ENCODE peak calls at places on chromosomes 3 and 15, in six cellular contexts. F, M, N, P, I and Q are unnamed samples.

GRCh38 chr3:66386925-66387650 is 113.7 kb downstream of the LRIG1 start:
- DNase-seq in I (no peak), P (no peak), M (no peak), N (no peak), F (no peak), Q (peak)

GRCh38 chr15:89690276-89691218 is at the start of the genes PEX11A and WDR93:
- DNase-seq in M (peak), P (peak), F (peak), N (peak), I (peak), Q (no peak)

GRCh38 chr15:69321041-69321554 is 22.4 kb downstream of the PAQR5 start:
- DNase-seq in I (no peak), P (no peak), M (no peak), F (no peak), N (peak), Q (no peak)

GRCh38 chr3:3110299-3110630 is at the start of gene IL5RA:
- DNase-seq in P (no peak), I (no peak), N (peak), F (no peak), M (no peak), Q (no peak)

GRCh38 chr3:18008706-18009363 is 266.4 kb upstream of the TBC1D5 start:
- DNase-seq in N (no peak), I (no peak), P (no peak), M (no peak), F (no peak), Q (no peak)

GRCh38 chr3:79154861-79155260 is 612.9 kb downstream of the ROBO1 start:
- DNase-seq in M (no peak), F (no peak), P (no peak), I (no peak), N (no peak), Q (no peak)

GRCh38 chr15:70051948-70052633 is 45.6 kb downstream of the TLE3 start:
- DNase-seq in N (no peak), P (no peak), M (peak), I (no peak), F (no peak), Q (no peak)

GRCh38 chr3:141392416-141392815 is 24.1 kb downstream of the ZBTB38 start:
- DNase-seq in M (no peak), I (no peak), F (no peak), N (no peak), P (no peak), Q (no peak)

GRCh38 chr15:49372366-49372765 is 50.7 kb upstream of the FGF7 start:
- DNase-seq in P (no peak), N (no peak), M (no peak), F (no peak), I (no peak), Q (no peak)

GRCh38 chr3:102790742-102791141 is 355.9 kb downstream of the ZPLD1 start:
- DNase-seq in P (no peak), M (no peak), N (peak), I (no peak), F (no peak), Q (no peak)

GRCh38 chr15:51982013-51982769 is 10.6 kb upstream of the LEO1 start:
- DNase-seq in P (peak), F (no peak), I (no peak), M (no peak), N (peak), Q (no peak)

GRCh38 chr15:25683911-25684310 is 179.2 kb downstream of the ATP10A start:
- DNase-seq in P (no peak), M (no peak), I (no peak), F (no peak), N (no peak), Q (no peak)

GRCh38 chr3:134799393-134799792 is 4.3 kb downstream of the EPHB1 start:
- DNase-seq in P (peak), N (no peak), I (peak), M (peak), F (no peak), Q (no peak)

GRCh38 chr3:61445924-61446323 is 115.4 kb upstream of the PTPRG start:
- DNase-seq in M (no peak), F (no peak), I (no peak), N (no peak), P (no peak), Q (no peak)

GRCh38 chr3:43998841-43999805 is 242.6 kb upstream of the TOPAZ1 start:
- DNase-seq in M (no peak), I (no peak), F (no peak), P (peak), N (peak), Q (peak)

GRCh38 chr3:17742837-17743659 is 617 bp upstream of the TBC1D5 start:
- DNase-seq in F (no peak), M (no peak), N (no peak), I (no peak), P (no peak), Q (peak)

GRCh38 chr15:81126887-81127286 is 7.2 kb upstream of the CFAP161 start:
- DNase-seq in F (no peak), I (no peak), P (no peak), N (peak), M (no peak), Q (no peak)

GRCh38 chr3:61343543-61343942 is 92.3 kb upstream of the FHIT start:
- DNase-seq in P (no peak), N (no peak), F (no peak), I (no peak), M (no peak), Q (no peak)

GRCh38 chr3:143573904-143574303 is 274.4 kb downstream of the SLC9A9 start:
- DNase-seq in I (no peak), M (no peak), N (no peak), P (peak), F (no peak), Q (no peak)

GRCh38 chr3:46664188-46664970 is 29.1 kb downstream of the ALS2CL start:
- DNase-seq in F (no peak), M (no peak), P (no peak), N (no peak), I (no peak), Q (no peak)

GRCh38 chr3:46661776-46662766 is 31.4 kb downstream of the ALS2CL start:
- DNase-seq in P (no peak), M (no peak), F (no peak), I (no peak), N (no peak), Q (no peak)

GRCh38 chr3:46660543-46661523 is 32.6 kb downstream of the ALS2CL start:
- DNase-seq in I (peak), P (peak), F (no peak), N (no peak), M (peak), Q (no peak)

GRCh38 chr3:46663611-46664135 is 29.8 kb downstream of the ALS2CL start:
- DNase-seq in P (no peak), M (no peak), N (peak), F (no peak), I (no peak), Q (no peak)

GRCh38 chr3:46662771-46663551 is 30.5 kb downstream of the ALS2CL start:
- DNase-seq in I (peak), P (no peak), N (peak), F (peak), M (no peak), Q (no peak)
- H3K27ac ChIP-seq in I (no peak), P (no peak), N (no peak), F (no peak), M (no peak), Q (no peak)

DNA sequence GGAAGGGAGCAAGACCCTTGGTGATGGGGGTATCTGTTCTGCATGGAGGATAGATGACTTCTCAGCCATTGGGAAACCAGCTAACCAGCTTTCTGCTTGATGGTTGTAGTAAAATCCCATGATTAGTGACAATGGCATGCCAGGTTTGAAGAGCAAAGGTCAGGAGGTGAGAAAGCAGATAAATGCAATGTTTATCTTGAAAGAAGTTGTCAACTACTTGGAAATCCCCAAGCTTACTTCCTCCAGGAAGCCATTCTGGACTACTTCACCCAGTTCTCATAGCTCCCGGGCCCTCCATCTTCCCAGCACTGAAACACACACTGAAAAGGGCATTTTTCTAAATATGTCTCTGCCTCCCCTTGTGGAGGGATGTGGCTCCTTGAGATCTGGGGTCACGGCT is 51.3 kb downstream of the SMAD3 start:
- DNase-seq in I (no peak), M (no peak), P (no peak), N (no peak), F (no peak), Q (no peak)
- H3K27ac ChIP-seq in I (peak), M (no peak), P (peak), N (peak), F (peak), Q (no peak)

GRCh38 chr3:48563382-48563918 is at the start of gene UCN2:
- DNase-seq in F (no peak), M (no peak), P (no peak), I (no peak), N (peak), Q (no peak)

GRCh38 chr3:48560648-48561018 is 2.9 kb downstream of the UCN2 start:
- DNase-seq in I (no peak), F (no peak), M (peak), P (peak), N (peak), Q (no peak)

GRCh38 chr3:48561045-48561736 is 2.4 kb downstream of the UCN2 start:
- DNase-seq in F (peak), N (peak), M (peak), P (peak), I (peak), Q (peak)

GRCh38 chr3:48564022-48564421 is 441 bp upstream of the UCN2 start:
- DNase-seq in M (peak), F (no peak), P (no peak), N (peak), I (no peak), Q (no peak)

GRCh38 chr3:48562367-48563095 is 1.1 kb downstream of the UCN2 start:
- DNase-seq in N (no peak), P (no peak), I (no peak), M (no peak), F (no peak), Q (no peak)
- H3K27ac ChIP-seq in N (no peak), P (no peak), I (no peak), M (no peak), F (no peak), Q (no peak)

GRCh38 chr3:156530969-156531368 is 23.9 kb downstream of the SSR3 start:
- DNase-seq in I (no peak), N (no peak), P (no peak), M (no peak), F (no peak), Q (no peak)

GRCh38 chr3:156535798-156536197 is 19.1 kb downstream of the SSR3 start:
- DNase-seq in I (no peak), N (no peak), F (no peak), M (no peak), P (no peak), Q (no peak)

GRCh38 chr3:156533205-156533604 is 21.7 kb downstream of the SSR3 start:
- DNase-seq in I (no peak), P (no peak), F (no peak), M (no peak), N (peak), Q (no peak)

GRCh38 chr3:156535162-156535627 is 19.7 kb downstream of the SSR3 start:
- DNase-seq in P (peak), M (peak), N (peak), I (peak), F (peak), Q (peak)

GRCh38 chr3:156532730-156533129 is 22.2 kb downstream of the SSR3 start:
- DNase-seq in I (no peak), F (no peak), N (no peak), M (no peak), P (no peak), Q (no peak)
- H3K27ac ChIP-seq in I (no peak), F (no peak), N (no peak), M (peak), P (no peak), Q (no peak)

DNA sequence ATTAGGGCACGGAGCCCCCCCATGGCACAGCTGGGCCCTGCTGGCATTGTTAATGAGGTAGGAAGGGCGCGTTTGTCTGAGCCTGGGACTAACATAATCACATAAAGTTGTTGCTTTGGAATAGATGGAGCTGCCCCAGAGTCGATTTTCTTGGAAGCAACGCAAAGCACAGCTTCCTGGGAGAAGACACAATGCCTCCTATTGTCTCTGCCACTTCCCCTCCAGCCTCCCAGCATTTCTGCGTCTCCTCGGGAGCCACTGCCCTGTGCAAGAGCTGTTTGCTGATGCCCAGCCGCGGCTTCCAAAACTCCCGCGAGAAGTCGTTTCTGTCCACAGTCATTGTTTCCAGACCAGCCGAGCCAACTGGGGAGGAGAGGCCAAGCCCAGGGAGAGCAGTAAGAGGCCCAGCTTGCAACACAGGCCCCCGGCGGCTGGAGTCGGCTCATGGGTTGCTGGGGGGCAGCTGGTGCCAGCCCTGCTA is 18.1 kb upstream of the ALDH1A3 start:
- DNase-seq in F (no peak), M (no peak), I (peak), P (no peak), N (no peak), Q (peak)
- H3K27ac ChIP-seq in F (no peak), M (no peak), I (peak), P (no peak), N (no peak), Q (peak)

GRCh38 chr3:98890181-98890882 is 11.2 kb downstream of the DCBLD2 start:
- DNase-seq in I (no peak), F (no peak), M (no peak), N (peak), P (no peak), Q (no peak)

GRCh38 chr3:98887684-98888083 is 13.8 kb downstream of the DCBLD2 start:
- DNase-seq in F (no peak), M (no peak), P (no peak), N (no peak), I (no peak), Q (no peak)

GRCh38 chr3:98884675-98885371 is 16.7 kb downstream of the DCBLD2 start:
- DNase-seq in F (no peak), N (no peak), M (no peak), I (no peak), P (no peak), Q (no peak)

GRCh38 chr3:98886525-98886924 is 15.0 kb downstream of the DCBLD2 start:
- DNase-seq in F (no peak), I (no peak), P (no peak), M (no peak), N (no peak), Q (no peak)

DNA sequence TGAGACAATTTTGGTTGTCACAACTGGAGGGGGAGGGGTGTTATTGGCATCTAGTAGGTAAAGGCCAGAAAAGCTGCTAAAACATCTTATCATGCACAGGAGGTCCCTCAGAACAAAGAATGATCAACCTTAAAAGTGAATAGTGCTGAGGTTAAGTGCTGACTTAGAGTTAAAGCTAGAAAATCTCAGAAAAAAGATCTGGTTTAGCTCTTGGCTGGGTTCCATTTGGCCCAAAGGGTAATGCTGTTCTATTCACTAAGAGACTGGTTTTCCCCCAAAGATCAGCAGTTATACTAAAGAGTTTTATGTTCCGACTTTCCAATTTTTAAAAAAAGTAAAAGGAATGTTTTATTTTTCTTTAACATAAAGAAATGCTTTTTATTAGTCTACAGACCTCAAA is 15.6 kb downstream of the DCBLD2 start:
- DNase-seq in I (no peak), F (no peak), N (peak), M (no peak), P (peak), Q (no peak)
- H3K27ac ChIP-seq in I (no peak), F (no peak), N (no peak), M (peak), P (no peak), Q (no peak)